ENCODE peak calls at places on chromosomes 2 and 18, in seven cellular contexts. Z is hepatocyte; S is HTR-8/SVneo; Y is RCC 7860; B is Peyer's patch; J is sciatic nerve; E is stimulated activated CD4-positive, alpha-beta T cell treated with anti-CD3 and anti-CD28 coated beads, Interleukin-15, amount 100 ng/mL, for 1 hour. N is an unnamed sample.

GRCh38 chr18:12035481-12035880 is 54.2 kb downstream of the IMPA2 start:
- DNase-seq in Y (no peak), E (no peak), S (no peak), Z (no peak), B (peak), J (no peak), N (no peak)

GRCh38 chr2:84880645-84881521 is at the start of gene TRABD2A:
- DNase-seq in J (peak), Y (no peak), Z (peak), S (no peak), E (peak), B (peak), N (no peak)

GRCh38 chr2:25714740-25715139 is 41.4 kb upstream of the DTNB start:
- DNase-seq in Y (no peak), E (no peak), Z (no peak), S (no peak), J (no peak), B (no peak), N (no peak)

GRCh38 chr2:226045090-226045489 is 645.6 kb downstream of the NYAP2 start:
- DNase-seq in Y (no peak), Z (no peak), B (no peak), S (no peak), E (no peak), J (no peak), N (no peak)

GRCh38 chr2:218807626-218808025 is 24.0 kb downstream of the PRKAG3 start:
- DNase-seq in Y (no peak), E (no peak), J (peak), Z (no peak), B (no peak), S (no peak), N (no peak)

GRCh38 chr18:63137999-63138448 is 181.5 kb downstream of the BCL2 start:
- DNase-seq in B (peak), E (peak), Y (no peak), Z (no peak), S (no peak), J (no peak), N (no peak)

GRCh38 chr2:85861180-85861579 is 27.6 kb downstream of the ST3GAL5 start:
- DNase-seq in B (no peak), S (no peak), Z (no peak), Y (no peak), J (no peak), E (no peak), N (no peak)

GRCh38 chr2:70557171-70557838 is 3.7 kb upstream of the TGFA start:
- DNase-seq in Y (peak), J (no peak), Z (peak), B (no peak), E (no peak), S (no peak), N (no peak)

GRCh38 chr2:159904127-159904564 is 106.1 kb upstream of the CD302 start:
- DNase-seq in Z (no peak), Y (no peak), J (peak), B (peak), E (no peak), S (no peak), N (no peak)

GRCh38 chr18:50820901-50821520 is 1.2 kb upstream of the MRO start:
- DNase-seq in J (no peak), E (no peak), S (no peak), Z (no peak), Y (no peak), B (no peak), N (no peak)

GRCh38 chr2:167380555-167380954 is 492.3 kb downstream of the XIRP2 start:
- DNase-seq in B (no peak), S (no peak), Z (no peak), Y (no peak), J (no peak), E (no peak), N (no peak)

GRCh38 chr2:157822993-157823392 is 53.1 kb downstream of the ACVR1 start:
- DNase-seq in E (no peak), Z (no peak), Y (no peak), B (no peak), J (no peak), S (no peak), N (no peak)

GRCh38 chr2:207939342-207940108 is 85.8 kb downstream of the PLEKHM3 start:
- DNase-seq in B (peak), Y (no peak), J (no peak), S (no peak), Z (peak), E (no peak), N (no peak)

GRCh38 chr2:9937968-9938367 is 13.5 kb upstream of the GRHL1 start:
- DNase-seq in B (no peak), Z (no peak), S (no peak), J (no peak), E (no peak), Y (no peak), N (no peak)

GRCh38 chr18:46768166-46768921 is 11.5 kb upstream of the ST8SIA5 start:
- DNase-seq in Y (no peak), Z (no peak), J (no peak), E (no peak), S (no peak), B (no peak), N (no peak)

GRCh38 chr2:219457784-219458369 is 23.2 kb downstream of the SPEG start:
- DNase-seq in Y (no peak), E (no peak), Z (no peak), J (no peak), B (no peak), S (no peak), N (no peak)

GRCh38 chr2:135581282-135581681 is 50.0 kb downstream of the R3HDM1 start:
- DNase-seq in B (no peak), J (no peak), Y (no peak), S (no peak), Z (no peak), E (no peak), N (no peak)

GRCh38 chr2:224722777-224723176 is 6.6 kb upstream of the CCDC195 start:
- DNase-seq in S (no peak), E (no peak), Z (no peak), Y (no peak), B (no peak), J (no peak), N (no peak)

GRCh38 chr2:237889016-237889415 is 29.6 kb downstream of the RAMP1 start:
- DNase-seq in E (no peak), J (peak), Z (no peak), S (no peak), Y (no peak), B (no peak), N (no peak)

GRCh38 chr18:54737986-54738385 is 90.3 kb upstream of the RAB27B start:
- DNase-seq in B (no peak), S (no peak), Z (no peak), E (no peak), J (no peak), Y (peak), N (no peak)

GRCh38 chr2:85754313-85755095 is 713 bp downstream of the ATOH8 start:
- DNase-seq in S (peak), E (no peak), Z (peak), Y (peak), J (no peak), B (peak), N (no peak)

GRCh38 chr2:86022661-86023365 is 82.9 kb downstream of the POLR1A start:
- DNase-seq in S (no peak), B (no peak), Z (no peak), E (no peak), J (peak), Y (no peak), N (no peak)

N was measured in GM19239.